ENCODE peak calls at places on chromosomes 16 and 17, in four cellular contexts. P is cardiac fibroblast, Y is astrocyte of the spinal cord, A is transverse colon. O is an unnamed sample.

GRCh38 chr16:31267332-31268032 is 7.7 kb downstream of the ITGAM start:
- DNase-seq in Y (no peak), P (no peak), A (no peak), O (no peak)

GRCh38 chr16:72198021-72198420 is 26.1 kb upstream of the PMFBP1 start:
- DNase-seq in A (no peak), Y (peak; percentile 87), P (peak; percentile 93), O (peak; percentile 37)

GRCh38 chr16:2008009-2008526 is 1.6 kb downstream of the ZNF598 start:
- DNase-seq in P (peak; percentile 77), Y (peak; percentile 39), A (peak; percentile 68), O (peak; percentile 27)

GRCh38 chr16:38941-39892 is 14.2 kb downstream of the POLR3K start:
- DNase-seq in P (no peak), A (peak; percentile 77), Y (no peak), O (no peak)

GRCh38 chr17:80175411-80175810 is 5.6 kb downstream of the CARD14 start:
- DNase-seq in P (peak; percentile 18), Y (no peak), A (no peak), O (no peak)

GRCh38 chr17:50635720-50636144 is 1.1 kb downstream of the ABCC3 start:
- DNase-seq in P (no peak), Y (no peak), A (no peak), O (no peak)

GRCh38 chr16:13866073-13866472 is 53.9 kb upstream of the ERCC4 start:
- DNase-seq in A (peak; percentile 61), Y (peak; percentile 48), P (peak; percentile 89), O (no peak)

GRCh38 chr17:348692-349425 is 3.7 kb downstream of the RPH3AL start:
- DNase-seq in A (peak; percentile 72), Y (no peak), P (no peak), O (no peak)

GRCh38 chr17:32869345-32870026 is 7.4 kb downstream of the MYO1D start:
- DNase-seq in Y (no peak), P (no peak), A (no peak), O (no peak)
- H3K4me3 ChIP-seq in Y (no peak overlapping the region), P (no peak overlapping the region), A (no peak overlapping the region), O (no peak overlapping the region)

DNA sequence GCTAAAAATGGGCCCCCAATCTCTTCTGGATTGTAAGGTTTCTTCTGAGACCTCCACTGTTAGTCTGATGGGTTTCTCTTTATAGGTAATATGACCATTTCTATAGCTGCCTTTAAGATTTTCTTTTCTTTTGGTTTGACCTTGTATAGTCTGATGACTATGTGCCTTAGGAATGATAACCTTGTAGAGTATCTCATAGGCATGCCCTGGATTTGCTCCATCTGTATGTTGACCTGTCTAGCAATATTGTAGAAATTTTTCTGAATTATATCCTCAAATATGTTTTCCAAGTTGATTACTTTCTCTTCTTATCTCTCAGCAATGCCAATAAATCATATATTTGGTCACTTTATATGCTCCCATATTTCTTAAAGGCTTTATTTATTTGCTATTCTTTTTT is 1403.8 kb upstream of the GOT2 start:
- DNase-seq in P (no peak), Y (no peak), A (no peak), O (no peak)
- H3K4me3 ChIP-seq in P (no peak overlapping the region), Y (no peak overlapping the region), A (no peak overlapping the region), O (no peak overlapping the region)

DNA sequence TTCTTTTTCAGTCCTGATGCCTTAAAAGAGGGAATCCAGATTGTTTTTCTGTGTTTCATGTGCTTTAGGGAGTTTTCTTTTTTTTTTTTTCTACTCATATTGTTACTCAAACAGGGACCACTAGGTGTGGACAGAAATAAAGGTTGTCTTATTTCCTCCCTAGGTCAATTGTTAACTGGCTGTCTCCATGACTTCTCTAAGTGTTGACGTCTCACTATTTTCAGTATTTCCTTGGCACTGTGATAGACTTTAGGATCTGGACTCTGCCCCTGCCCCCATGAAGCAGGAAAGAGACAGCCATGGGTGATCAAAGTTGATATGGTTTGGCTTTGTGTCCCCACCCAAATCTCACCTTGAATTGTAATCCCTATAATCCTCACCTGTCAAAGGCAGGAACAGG is 73.7 kb downstream of the AKAP1 start:
- DNase-seq in P (no peak), A (no peak), Y (no peak), O (no peak)
- H3K4me3 ChIP-seq in P (no peak overlapping the region), A (no peak overlapping the region), Y (no peak overlapping the region), O (no peak overlapping the region)

GRCh38 chr17:4721203-4722135 is 9.8 kb upstream of the MED11 start:
- DNase-seq in A (peak; percentile 78), P (peak; percentile 37), Y (peak; percentile 6), O (no peak)

GRCh38 chr17:4722678-4723240 is 8.5 kb upstream of the MED11 start:
- DNase-seq in A (no peak), P (no peak), Y (no peak), O (no peak)

GRCh38 chr17:4719146-4719545 is 8.7 kb downstream of the ARRB2 start:
- DNase-seq in P (no peak), Y (no peak), A (no peak), O (no peak)

GRCh38 chr17:4719684-4720221 is 9.3 kb downstream of the ARRB2 start:
- DNase-seq in P (no peak), Y (no peak), A (no peak), O (no peak)

DNA sequence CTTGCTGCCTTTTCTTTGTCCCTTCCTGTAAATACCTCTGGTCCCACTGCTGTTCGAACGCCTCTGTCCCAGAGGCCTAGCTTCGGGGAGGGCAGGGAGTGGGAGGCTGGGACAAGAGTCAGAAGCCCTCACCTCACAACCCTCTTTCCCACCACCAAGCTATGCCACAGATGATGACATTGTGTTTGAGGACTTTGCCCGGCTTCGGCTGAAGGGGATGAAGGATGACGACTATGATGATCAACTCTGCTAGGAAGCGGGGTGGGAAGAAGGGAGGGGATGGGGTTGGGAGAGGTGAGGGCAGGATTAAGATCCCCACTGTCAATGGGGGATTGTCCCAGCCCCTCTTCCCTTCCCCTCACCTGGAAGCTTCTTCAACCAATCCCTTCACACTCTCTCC is 10.4 kb downstream of the ARRB2 start:
- DNase-seq in P (no peak), Y (no peak), A (no peak), O (no peak)
- H3K4me3 ChIP-seq in P (no peak overlapping the region), Y (no peak overlapping the region), A (no peak overlapping the region), O (no peak overlapping the region)

DNA sequence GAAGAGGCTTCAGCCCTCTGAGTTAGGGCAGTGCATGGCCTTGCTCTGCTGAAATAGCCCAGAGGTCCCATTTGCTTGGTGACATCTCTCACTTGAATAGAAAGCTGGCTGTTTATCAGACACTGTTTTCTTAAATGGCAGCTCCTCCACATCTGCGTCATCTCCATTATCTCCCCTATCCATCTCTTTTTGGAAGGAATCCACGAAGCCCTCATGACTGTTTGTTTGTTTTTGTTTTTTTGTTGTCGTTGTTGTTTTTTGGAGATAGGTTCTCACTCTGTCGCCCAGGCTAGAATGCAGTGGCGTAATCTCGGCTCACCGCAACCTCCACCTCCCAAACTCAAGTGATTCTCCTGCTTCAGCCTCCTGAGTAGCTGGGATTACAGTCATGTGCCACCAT is 16.6 kb downstream of the NAA60 start:
- DNase-seq in Y (no peak), A (no peak), P (no peak), O (no peak)
- H3K4me3 ChIP-seq in Y (no peak overlapping the region), A (no peak overlapping the region), P (no peak overlapping the region), O (no peak overlapping the region)